ENCODE peak calls at places on chromosomes 4 and X, in six cellular contexts. H is SK-N-SH, S is psoas muscle, Q is GM06990, G is tibial nerve, B is tibial artery. I is an unnamed sample.
A peak's percentile ranks its signal among the peaks of the same experiment; 100 is the strongest.

GRCh38 chr4:158722291-158722916 is 792 bp downstream of the PPID start:
- DNase-seq in H (peak; percentile 52), Q (no peak), S (no peak), B (no peak), G (no peak), I (no peak)

GRCh38 chr4:135838889-135839288 is 1637.3 kb upstream of the PABPC4L start:
- DNase-seq in B (no peak), H (no peak), S (no peak), Q (no peak), G (no peak), I (no peak)

GRCh38 chr4:30837131-30837539 is 117.0 kb downstream of the PCDH7 start:
- DNase-seq in S (no peak), H (no peak), Q (no peak), G (no peak), B (no peak), I (no peak)

GRCh38 chr4:165621983-165622382 is 243.2 kb downstream of the CPE start:
- DNase-seq in B (no peak), G (no peak), Q (no peak), H (no peak), S (no peak), I (no peak)

GRCh38 chr4:102901804-102902203 is 33.0 kb downstream of the CISD2 start:
- DNase-seq in S (no peak), Q (no peak), G (no peak), B (no peak), H (no peak), I (no peak)

GRCh38 chrX:110745288-110745687 is 50.3 kb downstream of the CHRDL1 start:
- DNase-seq in G (no peak), H (no peak), Q (no peak), S (no peak), B (no peak), I (no peak)

GRCh38 chrX:68292471-68292870 is 140.8 kb downstream of the OPHN1 start:
- DNase-seq in B (no peak), S (no peak), H (no peak), Q (no peak), G (no peak), I (no peak)

GRCh38 chr4:83237591-83237990 is 47.0 kb downstream of the COQ2 start:
- DNase-seq in G (no peak), B (no peak), S (no peak), Q (no peak), H (no peak), I (no peak)

GRCh38 chrX:71976753-71977152 is 66.1 kb downstream of the NHSL2 start:
- DNase-seq in B (no peak), S (no peak), G (no peak), Q (no peak), H (no peak), I (no peak)

GRCh38 chr4:6056976-6057766 is 38.9 kb upstream of the C4orf50 start:
- DNase-seq in G (no peak), B (no peak), S (no peak), H (no peak), Q (no peak), I (no peak)
- H3K36me3 ChIP-seq in G (no peaks in the 10 kb centered on the region), B (no peaks in the 10 kb centered on the region), S (no peaks in the 10 kb centered on the region), H (no peaks in the 10 kb centered on the region), Q (no peaks in the 10 kb centered on the region), I (no peaks in the 10 kb centered on the region)

GRCh38 chrX:39460491-39460890 is 637.3 kb downstream of the BCOR start:
- DNase-seq in B (no peak), Q (no peak), H (no peak), S (no peak), G (no peak), I (no peak)
- H3K36me3 ChIP-seq in B (no peaks in the 10 kb centered on the region), Q (no peaks in the 10 kb centered on the region), H (no peaks in the 10 kb centered on the region), S (no peaks in the 10 kb centered on the region), G (no peaks in the 10 kb centered on the region), I (no peaks in the 10 kb centered on the region)

GRCh38 chr4:1775731-1776500 is 17.2 kb upstream of the FGFR3 start:
- DNase-seq in Q (no peak), G (no peak), H (peak; percentile 75), S (no peak), B (no peak), I (no peak)
- H3K36me3 ChIP-seq in Q (no peaks in the 10 kb centered on the region), G (no peaks in the 10 kb centered on the region), H (no peaks in the 10 kb centered on the region), S (no peaks in the 10 kb centered on the region), B (no peaks in the 10 kb centered on the region), I (no peaks in the 10 kb centered on the region)

DNA sequence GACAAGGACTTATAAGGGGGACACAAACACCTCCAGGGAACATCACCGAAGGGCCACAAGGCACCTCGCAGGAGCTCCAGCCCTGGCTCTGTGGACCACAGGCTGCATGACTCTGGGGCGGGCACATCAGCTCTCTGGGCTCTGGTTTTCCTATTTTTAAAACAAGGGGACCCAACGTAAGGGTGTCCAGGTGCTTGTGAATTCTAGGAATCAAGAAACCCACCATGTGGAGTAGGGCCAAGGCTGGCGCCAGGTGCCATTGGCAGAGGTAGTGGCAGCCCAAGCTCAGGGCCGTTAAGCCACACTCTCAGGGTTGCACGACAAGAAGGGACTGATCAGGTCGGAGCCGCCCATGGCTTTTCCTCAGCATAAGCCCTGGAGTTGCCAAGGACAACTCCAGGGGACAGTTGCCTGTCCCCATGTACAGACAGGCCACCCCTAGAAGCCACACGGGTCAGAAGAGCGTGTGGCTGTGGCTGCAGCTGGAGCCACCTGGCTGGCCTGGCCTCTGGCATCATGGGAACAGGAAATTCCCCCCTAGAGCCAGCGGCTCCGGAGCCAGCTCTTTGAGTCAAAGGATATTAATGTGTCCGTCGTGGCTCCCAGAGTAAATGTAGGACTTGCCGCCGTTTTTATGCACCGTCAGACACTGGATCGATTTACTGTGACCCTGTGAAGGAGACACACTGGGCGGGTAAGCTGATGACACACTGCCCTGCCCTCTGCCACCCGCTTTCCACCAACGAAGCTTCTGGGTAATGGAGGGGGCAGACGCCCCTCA is 32.5 kb downstream of the WDR1 start:
- DNase-seq in S (peak; percentile 87), Q (no peak), B (peak; percentile 64), H (peak; percentile 13), G (no peak), I (no peak)
- H3K36me3 ChIP-seq in S (peaks cover 100% of the 10 kb centered on the region), Q (peaks cover 82% of the 10 kb centered on the region), B (peaks cover 97% of the 10 kb centered on the region), H (peaks cover 51% of the 10 kb centered on the region), G (peaks cover 100% of the 10 kb centered on the region), I (peaks cover 100% of the 10 kb centered on the region)

DNA sequence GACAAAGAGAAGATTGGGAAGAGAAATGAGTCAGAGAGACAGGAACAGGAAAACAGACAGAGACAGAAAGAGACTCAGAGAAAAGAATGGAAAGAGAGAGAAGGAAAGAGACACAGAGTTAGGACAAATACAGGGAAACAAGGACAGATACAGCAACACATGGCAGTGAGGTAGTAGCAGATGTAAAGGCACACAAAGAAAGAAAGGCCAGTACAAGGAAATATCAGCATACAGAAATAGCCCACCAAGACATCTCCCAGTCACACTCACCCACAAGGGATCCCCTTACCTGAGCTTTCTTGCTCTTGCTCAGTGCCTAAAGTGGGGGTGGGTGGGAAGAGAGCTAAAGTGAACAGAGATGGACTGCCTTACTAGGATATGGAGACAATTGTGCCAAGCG is 4.2 kb downstream of the GRIPAP1 start:
- DNase-seq in B (no peak), G (no peak), H (no peak), S (no peak), Q (no peak), I (no peak)
- H3K36me3 ChIP-seq in B (no peaks in the 10 kb centered on the region), G (peaks cover 33% of the 10 kb centered on the region), H (peaks cover 31% of the 10 kb centered on the region), S (peaks cover 53% of the 10 kb centered on the region), Q (peaks cover 7% of the 10 kb centered on the region), I (peaks cover 19% of the 10 kb centered on the region)

DNA sequence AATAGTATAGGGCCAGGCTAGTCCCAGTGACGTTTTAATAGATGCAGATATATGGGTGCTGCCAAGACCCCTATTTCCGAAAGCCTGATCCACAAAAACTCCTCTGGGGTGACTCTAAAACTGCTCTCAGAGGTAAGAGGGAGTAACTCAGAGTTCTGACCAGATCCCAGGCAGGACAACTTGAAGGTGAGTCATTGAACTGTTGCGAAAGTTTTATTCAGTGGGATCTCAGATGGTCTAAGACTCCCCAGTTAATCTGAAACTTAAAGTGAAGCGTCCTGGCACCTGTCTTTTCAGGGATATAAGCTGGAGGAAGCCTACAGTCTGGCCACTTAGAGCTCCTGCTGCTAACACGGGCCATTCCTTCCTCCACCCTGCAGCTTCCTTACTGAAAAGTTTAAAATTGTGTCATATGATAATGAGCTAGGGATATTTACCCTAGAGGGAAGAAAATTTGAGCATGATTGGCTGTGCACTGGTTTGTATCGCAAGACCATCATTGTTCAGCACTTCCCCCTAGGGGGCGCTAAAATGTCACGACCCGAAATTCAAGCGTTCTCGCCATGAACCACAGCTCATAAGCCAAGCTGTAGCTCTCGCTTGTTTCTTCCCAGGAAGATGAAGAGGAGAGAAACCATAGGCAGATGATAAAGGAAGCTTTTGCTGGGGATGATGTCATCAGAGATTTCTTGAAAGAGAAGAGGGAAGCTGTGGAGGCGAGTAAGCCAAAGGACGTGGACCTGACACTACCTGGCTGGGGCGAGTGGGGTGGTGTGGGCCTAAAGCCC is 19.5 kb downstream of the UTP14A start:
- DNase-seq in S (peak; percentile 70), Q (peak; percentile 15), G (peak; percentile 44), B (peak; percentile 78), H (peak; percentile 69), I (peak; percentile 79)
- H3K36me3 ChIP-seq in S (peaks cover 70% of the 10 kb centered on the region), Q (no peaks in the 10 kb centered on the region), G (peaks cover 63% of the 10 kb centered on the region), B (no peaks in the 10 kb centered on the region), H (peaks cover 53% of the 10 kb centered on the region), I (no peaks in the 10 kb centered on the region)

DNA sequence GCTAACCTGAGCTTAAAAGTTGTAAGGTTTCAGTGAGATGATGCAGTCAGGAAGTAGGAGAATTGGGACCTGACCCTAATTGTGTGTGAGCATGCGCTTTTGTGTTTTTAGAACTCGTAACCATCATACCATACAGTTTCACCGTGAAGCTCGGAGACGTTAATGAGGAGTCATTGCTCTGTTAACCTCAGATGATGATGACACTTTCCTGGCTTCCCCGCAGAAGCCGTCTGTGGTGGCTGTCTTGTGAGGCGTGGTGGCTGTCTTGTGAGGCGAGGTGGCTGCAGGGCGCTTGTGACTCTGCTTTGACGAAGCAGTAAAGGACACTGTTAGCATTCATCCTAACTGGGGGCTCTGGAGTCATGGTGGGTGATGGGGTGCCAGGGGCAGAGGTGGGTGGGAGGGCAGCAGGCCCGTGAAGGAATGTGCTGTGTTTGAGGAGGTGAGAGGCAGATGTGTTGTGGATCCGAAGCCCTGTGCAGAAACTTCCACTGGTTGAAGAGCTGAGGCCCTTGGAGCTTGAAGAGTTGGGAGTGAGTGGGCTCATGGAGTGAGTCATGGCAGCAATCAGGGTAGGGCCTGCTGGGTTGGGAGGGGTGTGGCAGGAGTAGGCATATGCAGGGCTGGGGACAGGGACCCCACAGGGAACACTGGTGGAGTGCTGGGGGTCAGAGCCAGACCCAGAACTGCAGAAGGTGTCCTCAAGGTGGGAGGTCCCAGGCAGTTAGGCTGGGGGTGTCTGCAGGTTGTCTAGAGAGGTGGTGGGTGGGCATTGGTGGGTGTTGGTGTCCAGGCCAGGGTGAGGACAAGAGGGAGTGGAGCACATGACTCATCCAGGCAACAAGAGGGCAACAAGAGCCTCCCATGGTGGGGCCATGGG is 57.4 kb downstream of the NSD2 start:
- DNase-seq in H (no peak), G (no peak), Q (no peak), S (no peak), B (no peak), I (no peak)
- H3K36me3 ChIP-seq in H (peaks cover 13% of the 10 kb centered on the region), G (peaks cover 61% of the 10 kb centered on the region), Q (peaks cover 25% of the 10 kb centered on the region), S (peaks cover 41% of the 10 kb centered on the region), B (peaks cover 15% of the 10 kb centered on the region), I (peaks cover 27% of the 10 kb centered on the region)

DNA sequence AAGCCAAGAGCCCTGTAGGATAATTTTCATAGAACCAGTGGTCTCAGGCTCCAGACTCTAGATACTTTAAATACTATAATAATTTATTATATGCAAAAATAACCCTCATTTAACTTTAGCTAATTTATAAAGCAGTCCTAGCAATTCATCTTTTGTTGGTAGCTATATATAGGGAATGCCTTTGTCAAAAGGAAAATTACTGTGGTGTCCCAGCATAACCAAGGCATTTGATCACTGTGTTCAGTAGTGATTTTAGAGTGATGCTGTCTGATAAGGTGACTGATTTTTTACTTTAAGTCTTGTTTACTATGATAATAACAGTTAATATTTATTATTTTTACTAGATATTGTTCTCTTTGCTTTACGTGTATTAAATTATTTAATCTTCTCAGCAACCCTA is 61.2 kb downstream of the PAQR3 start:
- DNase-seq in B (no peak), H (no peak), G (no peak), Q (no peak), S (no peak), I (no peak)
- H3K36me3 ChIP-seq in B (peaks cover 20% of the 10 kb centered on the region), H (peaks cover 65% of the 10 kb centered on the region), G (peaks cover 68% of the 10 kb centered on the region), Q (peaks cover 2% of the 10 kb centered on the region), S (peaks cover 67% of the 10 kb centered on the region), I (peaks cover 6% of the 10 kb centered on the region)